ENCODE peak calls at places on chromosomes 11 and 22, in eight cellular contexts. U is thoracic aorta; G is neural progenitor cell; I is heart right ventricle; L is esophagus squamous epithelium; M is CD8-positive, alpha-beta memory T cell; P is mesenchymal stem cell; R is PC-3. D is an unnamed sample. For H3K4me1, the result is how much of the 10 kb centered on the place peaks cover.

GRCh38 chr11:117805048-117805447 is 8.0 kb upstream of the DSCAML1 start:
- DNase-seq in U (no peak), G (no peak), I (no peak), L (no peak), M (no peak), P (no peak), R (no peak), D (no peak)

GRCh38 chr11:57239348-57239747 is 2.3 kb upstream of the APLNR start:
- DNase-seq in U (no peak), G (no peak), I (no peak), L (no peak), M (no peak), P (no peak), R (no peak), D (no peak)

GRCh38 chr11:116895053-116895757 is 57.8 kb upstream of the APOA1 start:
- DNase-seq in U (no peak), G (peak), I (peak), L (no peak), M (no peak), P (no peak), R (no peak), D (no peak)

GRCh38 chr11:63478896-63479295 is 12.1 kb downstream of the PLAAT5 start:
- DNase-seq in U (no peak), G (peak), I (no peak), L (no peak), M (peak), P (peak), R (peak), D (peak)

GRCh38 chr11:69889400-69890372 is 70.5 kb upstream of the FGF3 start:
- DNase-seq in U (no peak), G (peak), I (no peak), L (no peak), M (no peak), P (no peak), R (no peak), D (no peak)

GRCh38 chr22:47333625-47334024 is 571.2 kb downstream of the TBC1D22A start:
- DNase-seq in U (no peak), G (no peak), I (no peak), L (no peak), M (no peak), P (no peak), R (peak), D (no peak)

GRCh38 chr22:48908547-48908946 is 919.1 kb downstream of the BRD1 start:
- DNase-seq in U (no peak), G (no peak), I (no peak), L (no peak), M (no peak), P (no peak), R (no peak), D (no peak)

GRCh38 chr22:44452531-44453420 is 45.3 kb downstream of the RTL6 start:
- DNase-seq in U (no peak), G (no peak), I (no peak), L (no peak), M (no peak), P (no peak), R (no peak), D (no peak)

GRCh38 chr11:43825217-43825816 is 55.3 kb upstream of the ALKBH3 start:
- DNase-seq in U (no peak), G (peak), I (no peak), L (no peak), M (no peak), P (peak), R (peak), D (no peak)

GRCh38 chr22:44311855-44312170 is 938 bp downstream of the SHISAL1 start:
- DNase-seq in U (no peak), G (no peak), I (no peak), L (no peak), M (no peak), P (peak), R (no peak), D (no peak)

GRCh38 chr11:133337905-133338536 is 194.3 kb downstream of the OPCML start:
- DNase-seq in U (no peak), G (peak), I (no peak), L (no peak), M (no peak), P (no peak), R (no peak), D (no peak)

GRCh38 chr11:10267821-10268220 is 26.2 kb downstream of the SBF2 start:
- DNase-seq in U (no peak), G (no peak), I (no peak), L (no peak), M (no peak), P (no peak), R (no peak), D (no peak)

GRCh38 chr11:133902506-133902905 is 54.3 kb downstream of the IGSF9B start:
- DNase-seq in U (no peak), G (no peak), I (no peak), L (no peak), M (no peak), P (no peak), R (no peak), D (peak)

GRCh38 chr11:115963170-115963569 is 459.0 kb upstream of the CADM1 start:
- DNase-seq in U (no peak), G (no peak), I (no peak), L (no peak), M (no peak), P (no peak), R (no peak), D (no peak)

GRCh38 chr11:131694526-131695424 is 324.4 kb downstream of the NTM start:
- DNase-seq in U (peak), G (peak), I (peak), L (no peak), M (no peak), P (peak), R (peak), D (no peak)

GRCh38 chr11:117259417-117259816 is 26.9 kb downstream of the RNF214 start:
- DNase-seq in U (no peak), G (no peak), I (no peak), L (no peak), M (no peak), P (no peak), R (peak), D (no peak)

GRCh38 chr11:17406082-17406817 is 17.8 kb upstream of the KCNJ11 start:
- DNase-seq in U (no peak), G (no peak), I (no peak), L (no peak), M (no peak), P (no peak), R (no peak), D (no peak)

GRCh38 chr11:18522388-18522787 is 4.4 kb downstream of the TSG101 start:
- DNase-seq in U (no peak), G (peak), I (no peak), L (no peak), M (no peak), P (peak), R (no peak), D (no peak)

GRCh38 chr22:20175597-20175900 is 24.7 kb upstream of the CCDC188 start:
- DNase-seq in U (no peak), G (no peak), I (no peak), L (no peak), M (no peak), P (no peak), R (no peak), D (no peak)

GRCh38 chr11:27898166-27898565 is 197.9 kb upstream of the BDNF start:
- DNase-seq in U (no peak), G (no peak), I (no peak), L (no peak), M (no peak), P (no peak), R (peak), D (no peak)

GRCh38 chr11:72349616-72350218 is 84.6 kb downstream of the CLPB start:
- DNase-seq in U (no peak), G (no peak), I (peak), L (no peak), M (no peak), P (no peak), R (no peak), D (no peak)

GRCh38 chr11:44727114-44727372 is 281 bp downstream of the TSPAN18 start:
- DNase-seq in U (no peak), G (no peak), I (no peak), L (no peak), M (no peak), P (no peak), R (no peak), D (peak)

GRCh38 chr11:36822829-36823228 is 224.8 kb upstream of the RAG2 start:
- DNase-seq in U (no peak), G (no peak), I (no peak), L (no peak), M (no peak), P (no peak), R (no peak), D (no peak)

GRCh38 chr11:134758342-134758931 is 346.4 kb upstream of the B3GAT1 start:
- DNase-seq in U (no peak), G (no peak), I (no peak), L (no peak), M (no peak), P (no peak), R (no peak), D (no peak)

GRCh38 chr22:37747090-37747714 is 50.4 kb downstream of the TRIOBP start:
- DNase-seq in U (no peak), G (peak), I (no peak), L (no peak), M (no peak), P (peak), R (peak), D (no peak)

GRCh38 chr22:21876486-21877176 is 9.2 kb upstream of the MAPK1 start:
- DNase-seq in U (no peak), G (no peak), I (no peak), L (no peak), M (no peak), P (peak), R (no peak), D (no peak)

GRCh38 chr22:49900441-49901230 is 17.6 kb downstream of the ALG12 start:
- DNase-seq in U (no peak), G (no peak), I (no peak), L (no peak), M (no peak), P (no peak), R (no peak), D (no peak)

GRCh38 chr11:13761712-13762111 is 93.2 kb downstream of the FAR1 start:
- DNase-seq in U (no peak), G (no peak), I (no peak), L (no peak), M (no peak), P (no peak), R (no peak), D (no peak)

GRCh38 chr11:235180-235997 is 753 bp downstream of the SIRT3 start:
- DNase-seq in U (no peak), G (no peak), I (no peak), L (no peak), M (peak), P (no peak), R (no peak), D (peak)

GRCh38 chr11:128492903-128493569 is 94.3 kb downstream of the ETS1 start:
- DNase-seq in U (no peak), G (no peak), I (no peak), L (no peak), M (peak), P (no peak), R (no peak), D (no peak)

GRCh38 chr11:128494418-128495332 is 92.7 kb downstream of the ETS1 start:
- DNase-seq in U (no peak), G (no peak), I (no peak), L (no peak), M (no peak), P (no peak), R (no peak), D (no peak)

GRCh38 chr11:128493570-128493965 is 93.8 kb downstream of the ETS1 start:
- DNase-seq in U (no peak), G (no peak), I (no peak), L (no peak), M (no peak), P (no peak), R (peak), D (no peak)

GRCh38 chr11:128491195-128491936 is 96.0 kb downstream of the ETS1 start:
- DNase-seq in U (no peak), G (no peak), I (no peak), L (no peak), M (no peak), P (no peak), R (no peak), D (no peak)

DNA sequence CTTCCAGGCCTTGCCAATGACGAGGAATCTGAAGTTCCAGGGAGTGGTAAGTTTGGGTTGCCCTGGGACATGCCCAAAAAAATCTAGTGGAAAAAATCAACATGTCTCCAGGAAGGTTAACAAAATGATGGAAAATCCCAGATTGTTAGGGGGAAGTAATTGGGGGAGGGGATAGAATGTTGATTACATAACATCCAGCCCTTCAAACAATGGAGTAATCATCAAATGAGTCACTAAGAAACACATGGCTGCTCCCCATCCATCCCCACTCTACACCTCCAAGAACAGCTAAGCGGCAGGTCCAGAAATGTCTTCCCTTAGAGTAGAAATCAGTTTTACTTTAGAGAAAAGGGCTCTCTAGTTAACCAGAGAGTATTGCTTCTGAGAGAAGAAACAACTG is 94.9 kb downstream of the ETS1 start:
- DNase-seq in U (no peak), G (no peak), I (no peak), L (no peak), M (no peak), P (peak), R (no peak), D (no peak)
- H3K4me1 ChIP-seq in U (under half), G (under half), I (half or more), L (half or more), M (half or more), P (under half), R (half or more), D (half or more)

DNA sequence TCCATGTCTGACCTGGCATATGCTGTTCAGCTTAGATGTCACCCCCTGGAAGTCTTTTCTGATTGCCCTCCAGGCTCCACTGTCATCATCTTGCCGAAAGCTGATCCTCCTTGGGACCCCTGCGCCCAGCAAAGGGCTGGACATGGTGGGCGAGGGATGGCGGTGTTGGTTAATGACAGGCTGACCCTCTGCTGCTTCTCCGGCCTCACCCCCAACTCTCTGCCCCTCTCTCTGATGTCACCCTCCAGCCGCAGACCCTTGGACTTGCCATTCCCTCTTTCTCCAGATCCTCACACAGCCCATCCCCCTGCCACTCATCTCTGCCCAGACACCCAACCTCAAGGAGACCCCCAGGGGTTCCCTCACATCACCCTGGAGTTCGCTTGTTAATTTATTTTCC is 2.3 kb downstream of the EHBP1L1 start:
- DNase-seq in U (no peak), G (no peak), I (no peak), L (no peak), M (no peak), P (no peak), R (no peak), D (no peak)
- H3K4me3 ChIP-seq in U (peak), G (no peak), I (peak), L (no peak), M (no peak), P (peak), R (peak), D (no peak)

DNA sequence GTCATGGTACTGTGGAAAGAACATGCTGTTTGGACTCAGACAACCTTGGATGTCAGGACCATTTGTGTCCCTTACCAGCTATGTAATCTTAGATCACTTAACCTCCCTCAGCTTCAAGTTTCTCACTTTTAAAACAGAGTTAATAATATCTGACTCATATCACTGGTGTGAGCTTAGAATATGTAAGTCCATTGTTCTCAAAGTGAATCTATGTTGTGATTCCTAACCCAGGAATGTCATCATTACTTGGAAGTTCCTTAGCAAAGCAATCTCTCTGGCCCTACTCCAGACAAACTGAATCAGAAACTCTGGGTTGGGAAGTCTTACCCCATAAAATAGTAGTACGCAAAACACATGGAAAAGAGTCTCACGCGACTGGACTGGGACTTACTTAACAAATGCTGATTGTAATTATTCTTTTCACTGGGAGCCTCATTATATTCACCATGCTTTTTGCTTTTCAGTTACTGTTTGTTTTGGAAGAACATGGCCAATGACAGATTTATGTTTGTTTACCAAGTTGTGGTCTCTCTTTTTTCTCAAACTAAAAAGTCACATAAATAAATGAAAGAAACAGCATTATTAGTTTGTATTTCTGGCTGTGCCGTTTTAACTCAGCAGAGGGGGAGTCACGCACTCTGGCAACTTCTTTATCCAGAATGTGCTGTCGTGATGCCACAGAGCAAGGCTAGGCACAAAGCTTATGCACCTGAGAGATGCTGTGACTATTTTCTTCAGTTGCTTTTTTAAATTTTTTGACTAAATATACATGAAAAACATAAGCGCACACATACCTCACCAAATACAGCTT is 217.7 kb upstream of the CTSC start:
- DNase-seq in U (no peak), G (no peak), I (no peak), L (no peak), M (no peak), P (peak), R (peak), D (no peak)
- H3K27ac ChIP-seq in U (no peak), G (no peak), I (no peak), L (peak), M (no peak), P (peak), R (peak), D (no peak)

GRCh38 chr11:77249427-77249826 is 52.1 kb downstream of the GDPD4 start:
- DNase-seq in U (no peak), G (no peak), I (no peak), L (no peak), M (no peak), P (peak), R (peak), D (no peak)
- H3K4me1 ChIP-seq in U (under half), G (under half), I (under half), L (under half), M (under half), P (under half), R (under half), D (under half)